ENCODE peak calls at places on chromosomes 13 and 19, in ten cellular contexts. G is BE2C; V is right atrium auricular region; H is IMR-90; E is tibial nerve; Y is aorta; C is colonic mucosa; Z is CD4-positive, CD25-positive, alpha-beta regulatory T cell; X is suprapubic skin; N is upper lobe of right lung. P is an unnamed sample.

GRCh38 chr19:54906819-54907218 is 871 bp downstream of the NCR1 start:
- DNase-seq in G (no peak), V (no peak), H (no peak), E (no peak), Y (no peak), C (no peak), Z (no peak), X (no peak), N (no peak), P (no peak)

GRCh38 chr19:18839465-18840287 is 7.9 kb downstream of the UPF1 start:
- DNase-seq in G (no peak), V (no peak), H (no peak), E (no peak), Y (no peak), C (no peak), Z (no peak), X (no peak), N (no peak), P (no peak)

GRCh38 chr19:53002479-53002878 is 11.2 kb upstream of the ERVV-1 start:
- DNase-seq in G (no peak), V (no peak), H (no peak), E (no peak), Y (no peak), C (no peak), Z (no peak), X (no peak), N (no peak), P (no peak)

GRCh38 chr13:110312669-110313031 is 5.6 kb downstream of the COL4A2 start:
- DNase-seq in G (no peak), V (peak; percentile 59), H (peak; percentile 93), E (no peak), Y (no peak), C (no peak), Z (no peak), X (no peak), N (no peak), P (no peak)

GRCh38 chr19:13027031-13027430 is 31.8 kb downstream of the NFIX start:
- DNase-seq in G (no peak), V (no peak), H (no peak), E (no peak), Y (no peak), C (no peak), Z (no peak), X (no peak), N (no peak), P (no peak)

GRCh38 chr13:27353166-27353583 is 71.2 kb upstream of the GTF3A start:
- DNase-seq in G (no peak), V (no peak), H (peak; percentile 88), E (no peak), Y (no peak), C (no peak), Z (peak; percentile 75), X (no peak), N (no peak), P (no peak)

GRCh38 chr19:16847407-16847806 is 18.2 kb downstream of the SIN3B start:
- DNase-seq in G (no peak), V (no peak), H (no peak), E (no peak), Y (peak; percentile 66), C (no peak), Z (no peak), X (no peak), N (no peak), P (no peak)

GRCh38 chr19:40604647-40605200 is 3.6 kb downstream of the LTBP4 start:
- DNase-seq in G (no peak), V (no peak), H (no peak), E (no peak), Y (no peak), C (peak; percentile 75), Z (no peak), X (no peak), N (no peak), P (no peak)

GRCh38 chr13:36806102-36806501 is 12.9 kb upstream of the RFXAP start:
- DNase-seq in G (no peak), V (no peak), H (no peak), E (no peak), Y (no peak), C (no peak), Z (no peak), X (no peak), N (no peak), P (no peak)

GRCh38 chr13:90015565-90016507 is 1331.7 kb upstream of the MIR17HG start:
- DNase-seq in G (no peak), V (no peak), H (no peak), E (no peak), Y (no peak), C (no peak), Z (no peak), X (no peak), N (no peak), P (no peak)

GRCh38 chr19:11577451-11578341 is at the start of gene ACP5:
- DNase-seq in G (peak; percentile 32), V (no peak), H (no peak), E (no peak), Y (peak; percentile 63), C (no peak), Z (no peak), X (no peak), N (peak; percentile 78), P (peak; percentile 54)

GRCh38 chr13:32647926-32648325 is 61.7 kb downstream of the PDS5B start:
- DNase-seq in G (no peak), V (no peak), H (no peak), E (no peak), Y (no peak), C (no peak), Z (no peak), X (no peak), N (no peak), P (no peak)

GRCh38 chr13:25167349-25167748 is 4.7 kb downstream of the AMER2 start:
- DNase-seq in G (no peak), V (no peak), H (no peak), E (no peak), Y (no peak), C (no peak), Z (no peak), X (no peak), N (no peak), P (peak; percentile 52)

GRCh38 chr19:7617172-7617571 is 12.2 kb downstream of the XAB2 start:
- DNase-seq in G (no peak), V (no peak), H (no peak), E (no peak), Y (no peak), C (no peak), Z (no peak), X (no peak), N (no peak), P (no peak)

GRCh38 chr19:13122275-13122878 is 4.3 kb downstream of the NACC1 start:
- DNase-seq in G (no peak), V (no peak), H (no peak), E (no peak), Y (no peak), C (no peak), Z (no peak), X (no peak), N (no peak), P (no peak)

GRCh38 chr13:38147050-38147449 is 202.6 kb upstream of the UFM1 start:
- DNase-seq in G (no peak), V (no peak), H (no peak), E (no peak), Y (no peak), C (peak; percentile 23), Z (no peak), X (no peak), N (no peak), P (no peak)

GRCh38 chr13:20902438-20903163 is at the start of gene XPO4:
- DNase-seq in G (peak; percentile 88), V (peak; percentile 67), H (peak; percentile 69), E (peak; percentile 58), Y (peak; percentile 88), C (peak; percentile 77), Z (peak; percentile 86), X (peak; percentile 87), N (peak; percentile 92), P (peak; percentile 89)

GRCh38 chr13:28059214-28059613 is 41.2 kb downstream of the FLT3 start:
- DNase-seq in G (peak; percentile 51), V (no peak), H (peak; percentile 15), E (no peak), Y (no peak), C (peak; percentile 57), Z (peak; percentile 58), X (no peak), N (no peak), P (peak; percentile 31)

GRCh38 chr13:90533866-90534265 is 813.6 kb upstream of the MIR17HG start:
- DNase-seq in G (no peak), V (no peak), H (no peak), E (no peak), Y (no peak), C (no peak), Z (no peak), X (no peak), N (no peak), P (no peak)

DNA sequence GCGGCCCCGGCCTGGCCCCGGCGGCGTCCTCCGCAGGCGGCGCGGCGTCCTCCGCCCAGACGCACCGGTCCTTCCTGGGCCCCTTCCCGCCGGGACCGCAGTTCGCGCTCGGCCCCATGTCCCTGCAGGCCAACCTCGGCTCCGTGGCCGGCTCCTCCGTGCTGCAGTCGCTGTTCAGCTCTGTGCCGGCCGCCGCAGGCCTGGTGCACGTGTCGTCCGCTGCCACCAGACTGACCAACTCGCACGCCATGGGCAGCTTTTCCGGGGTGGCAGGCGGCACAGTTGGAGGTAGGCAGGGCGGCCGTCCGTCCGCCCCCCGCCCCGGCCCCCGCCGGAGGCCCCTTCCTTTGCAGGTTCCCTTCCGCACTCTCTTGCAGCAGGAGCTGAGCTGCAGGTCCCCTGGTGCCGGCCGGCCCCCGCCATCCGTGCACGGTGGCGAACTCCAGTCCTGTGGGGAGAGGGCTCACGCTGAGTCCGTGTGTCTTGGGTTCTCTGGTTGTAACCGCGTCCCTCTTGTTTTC is 9.2 kb downstream of the PLEKHJ1 start:
- DNase-seq in G (no peak), V (no peak), H (no peak), E (no peak), Y (no peak), C (no peak), Z (no peak), X (no peak), N (no peak), P (no peak)
- H3K4me1 ChIP-seq in G (peaks cover 3% of the 10 kb centered on the region), V (peaks cover 12% of the 10 kb centered on the region), H (no peaks in the 10 kb centered on the region), E (peaks cover under 1% of the 10 kb centered on the region), Y (no peaks in the 10 kb centered on the region), C (no peaks in the 10 kb centered on the region), Z (no peaks in the 10 kb centered on the region), X (peaks cover 41% of the 10 kb centered on the region), N (no peaks in the 10 kb centered on the region), P (no peaks in the 10 kb centered on the region)

GRCh38 chr19:42435316-42435715 is 7.4 kb downstream of the CXCL17 start:
- DNase-seq in G (no peak), V (no peak), H (no peak), E (no peak), Y (no peak), C (no peak), Z (no peak), X (no peak), N (no peak), P (no peak)
- H3K4me1 ChIP-seq in G (no peaks in the 10 kb centered on the region), V (peaks cover 19% of the 10 kb centered on the region), H (no peaks in the 10 kb centered on the region), E (no peaks in the 10 kb centered on the region), Y (no peaks in the 10 kb centered on the region), C (peaks cover 5% of the 10 kb centered on the region), Z (peaks cover 6% of the 10 kb centered on the region), X (peaks cover 12% of the 10 kb centered on the region), N (peaks cover 40% of the 10 kb centered on the region), P (no peaks in the 10 kb centered on the region)

GRCh38 chr19:37885392-37885791 is 21.0 kb downstream of the WDR87 start:
- DNase-seq in G (no peak), V (no peak), H (no peak), E (no peak), Y (no peak), C (no peak), Z (no peak), X (no peak), N (no peak), P (no peak)
- H3K4me1 ChIP-seq in G (no peaks in the 10 kb centered on the region), V (no peaks in the 10 kb centered on the region), H (no peaks in the 10 kb centered on the region), E (no peaks in the 10 kb centered on the region), Y (no peaks in the 10 kb centered on the region), C (no peaks in the 10 kb centered on the region), Z (no peaks in the 10 kb centered on the region), X (no peaks in the 10 kb centered on the region), N (no peaks in the 10 kb centered on the region), P (no peaks in the 10 kb centered on the region)

GRCh38 chr19:1287622-1288527 is 2.2 kb downstream of the EFNA2 start:
- DNase-seq in G (no peak), V (no peak), H (no peak), E (no peak), Y (no peak), C (no peak), Z (no peak), X (no peak), N (no peak), P (no peak)
- H3K4me1 ChIP-seq in G (no peaks in the 10 kb centered on the region), V (peaks cover 6% of the 10 kb centered on the region), H (no peaks in the 10 kb centered on the region), E (no peaks in the 10 kb centered on the region), Y (no peaks in the 10 kb centered on the region), C (peaks cover 13% of the 10 kb centered on the region), Z (peaks cover 5% of the 10 kb centered on the region), X (peaks cover 11% of the 10 kb centered on the region), N (no peaks in the 10 kb centered on the region), P (peaks cover 18% of the 10 kb centered on the region)